ENCODE peak calls at places on chromosomes 3 and 15, in seven cellular contexts. L is OCI-LY7, S is cardiac muscle cell, U is AG10803, A is dorsolateral prefrontal cortex, D is A549, T is RWPE1. W is an unnamed sample.

GRCh38 chr15:40982855-40983254 is 29.6 kb downstream of the CHAC1 start:
- DNase-seq in L (no peak), S (peak; percentile 89), U (peak; percentile 82), A (no peak), D (no peak), T (no peak), W (no peak)

GRCh38 chr3:132253262-132253878 is 63.8 kb upstream of the ACP3 start:
- DNase-seq in L (peak; percentile 65), S (peak; percentile 84), U (peak; percentile 67), A (no peak), D (peak; percentile 23), T (peak; percentile 39), W (no peak)

GRCh38 chr15:48427960-48428547 is 96.8 kb downstream of the DUT start:
- DNase-seq in L (no peak), S (peak; percentile 30), U (peak; percentile 97), A (no peak), D (no peak), T (peak; percentile 36), W (no peak)

GRCh38 chr3:126656376-126657134 is 1.6 kb upstream of the TXNRD3 start:
- DNase-seq in L (no peak), S (no peak), U (no peak), A (no peak), D (no peak), T (no peak), W (no peak)

GRCh38 chr3:118817748-118818165 is 216.9 kb downstream of the IGSF11 start:
- DNase-seq in L (peak; percentile 67), S (peak; percentile 65), U (peak; percentile 60), A (no peak), D (peak; percentile 44), T (peak; percentile 49), W (no peak)

GRCh38 chr3:124927454-124928079 is 7.0 kb downstream of the MUC13 start:
- DNase-seq in L (no peak), S (no peak), U (no peak), A (no peak), D (no peak), T (no peak), W (no peak)

GRCh38 chr3:187935623-187936156 is 190.4 kb upstream of the BCL6 start:
- DNase-seq in L (peak; percentile 91), S (no peak), U (no peak), A (no peak), D (no peak), T (no peak), W (peak; percentile 61)

GRCh38 chr3:71514621-71515020 is 68.9 kb downstream of the FOXP1 start:
- DNase-seq in L (no peak), S (no peak), U (peak; percentile 33), A (no peak), D (no peak), T (peak; percentile 45), W (no peak)

GRCh38 chr3:196962108-196962929 is 6.3 kb downstream of the PIGZ start:
- DNase-seq in L (no peak), S (no peak), U (no peak), A (no peak), D (no peak), T (no peak), W (no peak)

GRCh38 chr3:184814214-184814613 is 2.2 kb downstream of the VPS8 start:
- DNase-seq in L (peak; percentile 22), S (no peak), U (no peak), A (no peak), D (no peak), T (no peak), W (no peak)

GRCh38 chr3:47804571-47804970 is 1.6 kb downstream of the DHX30 start:
- DNase-seq in L (no peak), S (no peak), U (no peak), A (no peak), D (no peak), T (no peak), W (no peak)

GRCh38 chr15:85730001-85730820 is 64.5 kb downstream of the KLHL25 start:
- DNase-seq in L (peak; percentile 74), S (peak; percentile 81), U (peak; percentile 69), A (no peak), D (peak; percentile 73), T (peak; percentile 79), W (no peak)

GRCh38 chr3:55596212-55596611 is 109.1 kb upstream of the WNT5A start:
- DNase-seq in L (no peak), S (no peak), U (no peak), A (no peak), D (no peak), T (no peak), W (no peak)

GRCh38 chr15:33292718-33293307 is 18.0 kb upstream of the RYR3 start:
- DNase-seq in L (peak; percentile 78), S (peak; percentile 70), U (peak; percentile 50), A (no peak), D (peak; percentile 59), T (peak; percentile 55), W (no peak)

GRCh38 chr15:34853001-34853758 is 57.8 kb upstream of the ACTC1 start:
- DNase-seq in L (no peak), S (peak; percentile 82), U (peak; percentile 69), A (no peak), D (no peak), T (no peak), W (no peak)

GRCh38 chr15:33392453-33392852 is 81.7 kb downstream of the RYR3 start:
- DNase-seq in L (no peak), S (no peak), U (no peak), A (no peak), D (no peak), T (no peak), W (no peak)

GRCh38 chr3:121517950-121518349 is 27.8 kb downstream of the POLQ start:
- DNase-seq in L (no peak), S (no peak), U (no peak), A (no peak), D (no peak), T (no peak), W (no peak)

GRCh38 chr3:151224268-151224909 is 21.4 kb upstream of the GPR171 start:
- DNase-seq in L (no peak), S (no peak), U (no peak), A (no peak), D (no peak), T (no peak), W (no peak)

GRCh38 chr3:65939841-65940246 is 98.9 kb downstream of the MAGI1 start:
- DNase-seq in L (no peak), S (no peak), U (peak; percentile 56), A (no peak), D (no peak), T (no peak), W (no peak)

GRCh38 chr3:69724722-69725435 is 14.4 kb upstream of the MITF start:
- DNase-seq in L (no peak), S (peak; percentile 66), U (no peak), A (no peak), D (no peak), T (no peak), W (no peak)

GRCh38 chr15:44289352-44289790 is 852 bp downstream of the GOLM2 start:
- DNase-seq in L (peak; percentile 23), S (no peak), U (peak; percentile 15), A (no peak), D (no peak), T (peak; percentile 26), W (no peak)

GRCh38 chr3:33557279-33557678 is 117.1 kb upstream of the UBP1 start:
- DNase-seq in L (no peak), S (no peak), U (no peak), A (no peak), D (no peak), T (no peak), W (no peak)

DNA sequence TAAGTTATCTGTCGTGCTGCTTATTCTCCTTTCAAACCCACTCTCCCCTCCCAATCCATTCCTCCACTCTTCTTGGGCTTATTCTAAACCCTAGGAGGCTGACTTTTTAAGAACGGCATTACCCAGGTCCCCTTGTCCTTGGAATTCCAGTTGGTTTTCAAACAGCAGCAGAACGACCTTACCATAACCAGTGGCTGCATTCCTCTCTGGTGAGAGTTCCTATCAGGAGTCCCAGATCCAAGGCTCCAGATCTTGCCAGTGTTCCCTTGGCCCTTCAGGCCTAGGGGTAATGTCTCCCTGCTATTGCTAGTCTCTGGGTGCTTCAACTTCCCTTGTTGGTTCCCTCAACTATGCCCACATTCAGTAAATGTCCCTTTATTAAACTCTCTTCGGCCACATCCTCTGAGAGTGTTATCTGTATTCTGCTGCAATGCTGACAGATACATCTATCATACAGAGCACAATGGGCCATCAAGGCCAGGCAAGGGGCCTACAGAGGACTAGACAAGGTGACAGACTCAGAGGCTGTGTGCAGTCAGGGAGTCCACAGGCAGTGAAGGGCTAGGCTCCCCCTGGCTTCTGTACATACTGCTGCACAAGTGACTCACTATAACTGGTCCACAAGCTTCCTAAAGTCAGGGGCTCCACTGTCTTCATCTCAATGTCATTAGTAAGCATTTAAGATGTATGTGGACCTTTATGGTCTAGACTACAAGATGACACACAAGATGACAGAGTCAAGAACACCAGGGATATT is 10.1 kb downstream of the LYSMD2 start:
- DNase-seq in L (no peak), S (peak; percentile 21), U (peak; percentile 50), A (no peak), D (peak; percentile 34), T (no peak), W (no peak)
- TF ChIP-seq CTCF in L (peak; percentile 21), S (peak; percentile 17), U (peak; percentile 37), A (no peak), D (no peak), T (no peak), W (no peak)

DNA sequence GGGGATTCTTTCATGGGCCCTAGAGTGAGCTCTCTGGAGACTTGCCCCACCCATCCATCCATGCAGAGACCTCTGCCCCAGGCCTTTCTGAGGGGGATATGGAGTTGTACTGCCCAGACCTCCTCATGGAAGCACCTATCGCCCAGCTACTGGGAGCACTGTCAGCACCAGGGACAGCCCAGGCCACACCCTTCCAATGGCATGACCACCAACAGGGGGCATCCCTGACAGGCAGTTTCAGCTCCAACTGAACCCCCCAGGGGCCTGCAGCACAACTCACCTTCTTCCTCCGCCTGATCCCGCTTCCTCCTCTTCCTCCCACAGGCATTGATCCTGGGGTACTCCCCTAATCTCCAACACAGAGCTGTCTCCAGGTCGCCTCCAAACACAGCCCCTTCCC is 21.8 kb downstream of the MRPS11 start:
- DNase-seq in L (no peak), S (no peak), U (no peak), A (no peak), D (no peak), T (no peak), W (no peak)
- TF ChIP-seq CTCF in L (peak; percentile 36), S (no peak), U (no peak), A (no peak), D (no peak), T (no peak), W (no peak)

GRCh38 chr3:36707623-36708409 is 56.5 kb downstream of the DCLK3 start:
- DNase-seq in L (peak; percentile 7), S (peak; percentile 7), U (peak; percentile 63), A (no peak), D (peak; percentile 93), T (peak; percentile 50), W (no peak)
- TF ChIP-seq CTCF in L (peak; percentile 24), S (no peak), U (peak; percentile 26), A (no peak), D (peak; percentile 72), T (no peak), W (no peak)

DNA sequence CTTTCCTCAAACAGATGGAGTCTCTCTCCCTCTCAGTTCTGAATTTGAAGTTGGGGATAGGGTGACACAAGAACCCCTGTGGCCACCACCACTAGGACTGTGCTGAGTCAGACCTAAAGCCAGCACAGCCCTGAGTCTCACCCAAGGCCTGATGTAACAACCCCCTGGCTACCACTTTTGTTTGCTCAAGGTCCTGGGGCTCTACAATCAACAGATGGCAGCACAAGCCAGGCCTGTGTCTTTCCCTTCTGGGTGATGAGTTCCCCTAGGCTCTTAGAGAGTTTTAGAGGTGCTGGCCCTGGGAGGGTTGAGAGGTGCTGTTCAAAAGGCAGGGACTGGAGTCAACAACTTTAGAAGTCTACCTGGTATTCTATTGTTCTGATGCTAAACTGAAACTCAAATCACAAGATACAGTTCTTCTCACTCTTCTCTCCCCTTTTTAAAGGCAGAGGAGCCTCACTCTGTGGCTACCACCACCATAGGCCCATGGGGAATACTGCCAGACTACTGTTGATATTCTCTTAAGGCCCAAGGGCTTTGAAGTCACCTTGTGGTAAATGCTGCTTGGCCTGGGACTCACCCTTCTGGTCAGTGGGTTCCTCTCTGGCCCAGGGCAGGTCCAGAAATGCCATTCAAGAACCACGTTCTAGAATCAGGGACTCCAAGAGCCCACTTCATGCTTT is 6.5 kb downstream of the OR5K4 start:
- DNase-seq in L (peak; percentile 23), S (no peak), U (peak; percentile 1), A (no peak), D (no peak), T (no peak), W (no peak)
- TF ChIP-seq CTCF in L (peak; percentile 47), S (no peak), U (no peak), A (no peak), D (no peak), T (no peak), W (no peak)